ENCODE peak calls at places on chromosomes 13 and 19, in four cellular contexts. Z, A, J and N are unnamed samples. For H3K9me1, the result is how much of the 10 kb centered on the place peaks cover.

GRCh38 chr19:53365134-53365898 is at the start of gene ZNF525:
- DNase-seq in J (peak), A (peak), Z (peak), N (peak)

GRCh38 chr13:28147489-28147888 is 9.1 kb downstream of the PAN3 start:
- DNase-seq in Z (peak), A (no peak), J (no peak), N (no peak)

GRCh38 chr13:51047434-51048165 is 63.5 kb downstream of the C13orf42 start:
- DNase-seq in J (no peak), A (no peak), Z (no peak), N (no peak)

GRCh38 chr19:42284641-42285341 is 15.7 kb downstream of the CIC start:
- DNase-seq in J (no peak), A (no peak), Z (no peak), N (peak)

GRCh38 chr19:30791116-30791515 is 418.9 kb downstream of the ZNF536 start:
- DNase-seq in A (no peak), J (no peak), Z (no peak), N (no peak)

GRCh38 chr13:64446372-64446771 is 2783.8 kb downstream of the PCDH9 start:
- DNase-seq in Z (no peak), J (no peak), A (no peak), N (no peak)

GRCh38 chr19:46813570-46814358 is 25.4 kb upstream of the SLC1A5 start:
- DNase-seq in A (no peak), J (no peak), Z (peak), N (peak)

GRCh38 chr19:19482785-19483625 is 32.3 kb downstream of the TSSK6 start:
- DNase-seq in A (no peak), J (no peak), Z (peak), N (no peak)

GRCh38 chr19:7902796-7903243 is 857 bp upstream of the MAP2K7 start:
- DNase-seq in Z (no peak), A (no peak), J (no peak), N (no peak)

GRCh38 chr19:45470147-45471081 is 2.6 kb downstream of the FOSB start:
- DNase-seq in A (peak), Z (peak), J (peak), N (no peak)

GRCh38 chr13:101773062-101773461 is 320.6 kb downstream of the ITGBL1 start:
- DNase-seq in Z (no peak), A (no peak), J (no peak), N (peak)

GRCh38 chr13:94674609-94675348 is 37.6 kb downstream of the SOX21 start:
- DNase-seq in Z (peak), A (peak), J (peak), N (peak)

GRCh38 chr19:40661616-40662015 is 28.8 kb downstream of the NUMBL start:
- DNase-seq in Z (no peak), A (no peak), J (no peak), N (no peak)

GRCh38 chr19:45396389-45397260 is 8.2 kb downstream of the PPP1R13L start:
- DNase-seq in Z (no peak), J (no peak), A (no peak), N (no peak)

GRCh38 chr13:49516467-49516866 is 20.7 kb downstream of the PHF11 start:
- DNase-seq in Z (no peak), J (no peak), A (no peak), N (no peak)

GRCh38 chr13:100694722-100695644 is 20.4 kb upstream of the TMTC4 start:
- DNase-seq in J (peak), A (no peak), Z (peak), N (peak)

GRCh38 chr19:20503536-20503935 is 62.0 kb downstream of the ZNF737 start:
- DNase-seq in J (no peak), Z (peak), A (no peak), N (no peak)

GRCh38 chr19:43841990-43842389 is 14.9 kb downstream of the ZNF283 start:
- DNase-seq in Z (no peak), J (no peak), A (no peak), N (no peak)

GRCh38 chr13:51689597-51689996 is 105.3 kb downstream of the WDFY2 start:
- DNase-seq in J (no peak), A (no peak), Z (no peak), N (no peak)

GRCh38 chr13:94784066-94784465 is 71.7 kb upstream of the SOX21 start:
- DNase-seq in J (no peak), A (no peak), Z (peak), N (no peak)

GRCh38 chr19:3649888-3650287 is 23.3 kb upstream of the CACTIN start:
- DNase-seq in A (no peak), J (no peak), Z (no peak), N (no peak)

GRCh38 chr13:94667190-94667589 is 45.2 kb downstream of the SOX21 start:
- DNase-seq in A (no peak), Z (no peak), J (no peak), N (no peak)

GRCh38 chr13:98435356-98435755 is 141.6 kb downstream of the STK24 start:
- DNase-seq in Z (no peak), J (no peak), A (no peak), N (no peak)

GRCh38 chr19:5113101-5113557 is 144.2 kb downstream of the KDM4B start:
- DNase-seq in J (no peak), Z (peak), A (no peak), N (no peak)

GRCh38 chr13:80131204-80131603 is 209.7 kb downstream of the SPRY2 start:
- DNase-seq in J (no peak), A (no peak), Z (peak), N (peak)

GRCh38 chr19:38870612-38871011 is 7.5 kb downstream of the RINL start:
- DNase-seq in J (no peak), A (no peak), Z (no peak), N (no peak)
- H3K9me1 ChIP-seq in J (under half), A (under half), Z (under half), N (under half)

GRCh38 chr13:21058361-21058760 is 3.0 kb downstream of the LATS2 start:
- DNase-seq in J (no peak), Z (no peak), A (no peak), N (peak)

GRCh38 chr13:21060827-21061076 is 634 bp downstream of the LATS2 start:
- DNase-seq in Z (no peak), J (no peak), A (no peak), N (peak)

GRCh38 chr13:21061077-21061945 is at the start of gene LATS2:
- DNase-seq in J (peak), Z (peak), A (peak), N (peak)

GRCh38 chr13:21063031-21063430 is 1.6 kb upstream of the LATS2 start:
- DNase-seq in A (no peak), Z (no peak), J (no peak), N (no peak)

GRCh38 chr13:21060063-21060826 is 1.1 kb downstream of the LATS2 start:
- DNase-seq in Z (peak), J (no peak), A (no peak), N (peak)
- H3K4me3 ChIP-seq in Z (peak), J (peak), A (peak), N (peak)

GRCh38 chr19:28292822-28293500 is 920.0 kb downstream of the UQCRFS1 start:
- DNase-seq in Z (no peak), J (no peak), A (no peak), N (peak)
- H3K9me1 ChIP-seq in Z (under half), J (under half), A (under half), N (under half)

GRCh38 chr13:110869231-110869804 is 45.6 kb downstream of the ANKRD10 start:
- DNase-seq in Z (no peak), J (peak), A (no peak), N (no peak)

GRCh38 chr13:110872034-110872767 is 42.7 kb downstream of the ANKRD10 start:
- DNase-seq in Z (no peak), A (no peak), J (peak), N (no peak)

GRCh38 chr13:110868631-110869165 is 46.2 kb downstream of the ANKRD10 start:
- DNase-seq in J (no peak), A (no peak), Z (no peak), N (no peak)

GRCh38 chr13:110867380-110867779 is 47.5 kb downstream of the ANKRD10 start:
- DNase-seq in A (no peak), Z (no peak), J (no peak), N (no peak)

DNA sequence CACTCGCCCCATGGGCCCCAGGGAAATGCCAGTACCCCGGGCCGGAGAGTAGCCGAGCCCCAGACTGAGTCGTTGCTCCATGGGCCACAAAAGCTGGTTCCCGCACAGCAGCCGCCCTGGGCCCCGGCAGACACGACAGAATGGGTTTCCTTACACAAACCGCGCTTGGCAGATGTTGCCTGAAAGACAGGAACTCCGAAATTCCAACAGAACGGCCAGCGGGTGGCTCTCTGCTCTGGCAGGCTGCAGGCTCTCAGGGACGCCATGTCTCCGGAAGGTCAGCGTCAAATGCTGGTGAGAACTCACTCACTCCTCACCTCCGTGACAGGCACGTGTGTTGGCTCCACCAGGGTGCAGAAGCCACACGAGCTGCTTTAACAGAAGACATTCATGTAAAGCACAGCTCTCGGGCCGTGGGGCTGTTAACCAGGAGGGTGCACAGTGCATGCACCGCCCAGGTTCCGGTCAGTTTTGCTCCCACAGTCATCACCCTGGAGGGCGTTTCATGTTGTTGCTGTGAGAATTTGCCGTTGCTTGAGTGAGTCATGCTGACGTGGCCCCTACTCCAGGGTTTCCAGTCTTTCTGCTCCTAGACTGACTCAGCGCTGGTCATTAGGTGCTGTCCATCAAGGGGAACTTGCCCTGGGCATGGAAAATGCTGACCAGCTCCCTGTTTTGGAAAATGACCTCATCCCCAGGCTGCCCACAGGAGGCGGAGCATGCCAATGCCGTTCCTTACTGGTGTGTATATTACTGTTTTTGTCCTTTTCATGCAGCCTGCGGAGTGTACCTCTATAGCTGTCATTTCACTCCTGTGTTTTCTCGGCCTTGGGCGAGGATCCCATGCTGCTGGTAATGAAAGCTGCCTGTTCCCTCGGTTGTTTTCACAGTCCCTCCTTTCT is 44.8 kb downstream of the ANKRD10 start:
- DNase-seq in A (peak), Z (peak), J (peak), N (peak)
- H3K4me3 ChIP-seq in A (no peak), Z (peak), J (peak), N (peak)

GRCh38 chr13:72104656-72105180 is 237.7 kb upstream of the DACH1 start:
- DNase-seq in Z (no peak), J (no peak), A (no peak), N (no peak)
- H3K9me1 ChIP-seq in Z (under half), J (under half), A (under half), N (under half)

GRCh38 chr13:52739468-52740071 is at the start of gene CNMD:
- DNase-seq in A (no peak), Z (no peak), J (no peak), N (no peak)
- H3K4me3 ChIP-seq in A (no peak), Z (peak), J (peak), N (peak)

GRCh38 chr19:33429891-33430673 is 56.6 kb downstream of the CEBPG start:
- DNase-seq in J (no peak), A (no peak), Z (no peak), N (no peak)
- H3K9me1 ChIP-seq in J (under half), A (under half), Z (under half), N (under half)